ENCODE peak calls at places on chromosome 5, in eight cellular contexts. K is HepG2, M is PC-3, N is PC-9, S is GM23338, Y is GM12878, I is GM23248, G is neural progenitor cell. X is an unnamed sample.

GRCh38 chr5:99104538-99105132 is 175.8 kb upstream of the CHD1 start:
- DNase-seq in K (peak), M (peak), N (no peak), S (peak), Y (no peak), I (peak), G (peak), X (peak)

GRCh38 chr5:139134906-139135305 is 63.3 kb downstream of the SIL1 start:
- DNase-seq in K (no peak), M (no peak), N (no peak), S (no peak), Y (no peak), I (no peak), G (no peak), X (no peak)

GRCh38 chr5:28516657-28517175 is 1478.3 kb upstream of the CDH9 start:
- DNase-seq in K (no peak), M (no peak), N (no peak), S (no peak), Y (no peak), I (no peak), G (peak), X (no peak)

GRCh38 chr5:64691333-64691732 is 1.0 kb downstream of the SHISAL2B start:
- DNase-seq in K (no peak), M (no peak), N (no peak), S (peak), Y (no peak), I (no peak), G (peak), X (no peak)

GRCh38 chr5:147466581-147466980 is 43.3 kb downstream of the DPYSL3 start:
- DNase-seq in K (no peak), M (no peak), N (no peak), S (no peak), Y (no peak), I (no peak), G (no peak), X (no peak)

GRCh38 chr5:38375423-38375822 is 117.1 kb downstream of the EGFLAM start:
- DNase-seq in K (no peak), M (no peak), N (no peak), S (no peak), Y (no peak), I (no peak), G (peak), X (no peak)

GRCh38 chr5:126483156-126483555 is 59.9 kb downstream of the GRAMD2B start:
- DNase-seq in K (no peak), M (peak), N (no peak), S (no peak), Y (no peak), I (peak), G (no peak), X (no peak)

GRCh38 chr5:151362970-151363369 is 15.6 kb upstream of the SLC36A2 start:
- DNase-seq in K (no peak), M (peak), N (no peak), S (no peak), Y (no peak), I (no peak), G (no peak), X (no peak)

GRCh38 chr5:169956756-169957155 is 23.5 kb downstream of the INSYN2B start:
- DNase-seq in K (peak), M (peak), N (no peak), S (no peak), Y (no peak), I (peak), G (no peak), X (no peak)

GRCh38 chr5:175542232-175542965 is 64.0 kb downstream of the SFXN1 start:
- DNase-seq in K (no peak), M (no peak), N (no peak), S (no peak), Y (no peak), I (peak), G (no peak), X (no peak)

GRCh38 chr5:65987982-65988381 is 61.6 kb downstream of the ERBIN start:
- DNase-seq in K (no peak), M (no peak), N (no peak), S (no peak), Y (no peak), I (no peak), G (no peak), X (no peak)

GRCh38 chr5:65986796-65987195 is 60.4 kb downstream of the ERBIN start:
- DNase-seq in K (no peak), M (no peak), N (no peak), S (no peak), Y (no peak), I (no peak), G (no peak), X (no peak)

GRCh38 chr5:65989115-65989514 is 62.7 kb downstream of the ERBIN start:
- DNase-seq in K (no peak), M (no peak), N (no peak), S (no peak), Y (no peak), I (no peak), G (no peak), X (no peak)

GRCh38 chr5:65984098-65984885 is 57.9 kb downstream of the ERBIN start:
- DNase-seq in K (no peak), M (no peak), N (no peak), S (no peak), Y (no peak), I (no peak), G (peak), X (no peak)

GRCh38 chr5:65986050-65986451 is 59.7 kb downstream of the ERBIN start:
- DNase-seq in K (no peak), M (peak), N (no peak), S (no peak), Y (no peak), I (peak), G (no peak), X (no peak)
- TF ChIP-seq EZH2 in K (no peak), M (no peak), N (no peak), S (no peak), Y (no peak), I (no peak), G (no peak), X (no peak)

DNA sequence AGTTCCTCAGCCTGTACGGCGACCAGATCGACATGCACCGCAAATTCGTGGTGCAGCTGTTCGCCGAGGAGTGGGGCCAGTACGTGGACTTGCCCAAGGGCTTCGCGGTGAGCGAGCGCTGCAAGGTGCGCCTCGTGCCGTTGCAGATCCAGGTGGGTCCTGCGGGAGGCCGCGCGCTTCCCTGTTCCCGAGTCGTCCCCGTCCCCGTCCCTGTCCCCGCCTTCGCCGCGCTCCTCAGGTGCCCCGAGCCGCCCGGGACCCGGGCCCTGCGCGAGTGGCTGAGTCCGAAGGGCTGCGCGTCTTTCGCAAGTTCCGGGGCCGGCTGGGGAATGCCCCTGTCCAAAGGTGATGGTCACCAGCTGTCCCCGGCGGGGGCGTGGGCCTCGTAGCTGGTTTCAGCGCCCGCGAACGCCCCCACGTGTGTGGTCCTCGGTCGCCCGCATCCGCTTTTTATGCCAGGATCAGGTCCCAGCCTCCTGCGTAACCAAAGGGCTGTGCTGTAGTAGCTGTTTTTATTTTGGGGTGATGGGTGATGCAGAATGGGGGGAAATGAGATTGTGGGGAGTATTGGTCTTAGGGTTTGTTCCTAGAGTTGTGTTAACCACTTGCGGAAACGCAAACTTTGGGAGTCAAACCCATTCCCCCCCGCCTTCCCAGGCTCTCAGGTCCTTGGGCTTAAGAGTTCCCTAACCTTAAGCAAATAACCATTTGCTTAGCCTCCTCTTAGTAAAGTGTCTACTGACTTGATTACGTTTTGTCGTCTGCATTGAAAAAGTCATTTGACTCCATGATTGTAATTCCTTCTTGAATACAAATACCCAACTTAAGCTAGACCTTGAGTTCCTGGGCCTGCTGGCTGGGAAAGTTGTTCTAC is 612 bp downstream of the ISOC1 start:
- DNase-seq in K (peak), M (peak), N (peak), S (peak), Y (peak), I (peak), G (peak), X (peak)
- TF ChIP-seq EZH2 in K (no peak), M (no peak), N (no peak), S (no peak), Y (no peak), I (no peak), G (no peak), X (no peak)

DNA sequence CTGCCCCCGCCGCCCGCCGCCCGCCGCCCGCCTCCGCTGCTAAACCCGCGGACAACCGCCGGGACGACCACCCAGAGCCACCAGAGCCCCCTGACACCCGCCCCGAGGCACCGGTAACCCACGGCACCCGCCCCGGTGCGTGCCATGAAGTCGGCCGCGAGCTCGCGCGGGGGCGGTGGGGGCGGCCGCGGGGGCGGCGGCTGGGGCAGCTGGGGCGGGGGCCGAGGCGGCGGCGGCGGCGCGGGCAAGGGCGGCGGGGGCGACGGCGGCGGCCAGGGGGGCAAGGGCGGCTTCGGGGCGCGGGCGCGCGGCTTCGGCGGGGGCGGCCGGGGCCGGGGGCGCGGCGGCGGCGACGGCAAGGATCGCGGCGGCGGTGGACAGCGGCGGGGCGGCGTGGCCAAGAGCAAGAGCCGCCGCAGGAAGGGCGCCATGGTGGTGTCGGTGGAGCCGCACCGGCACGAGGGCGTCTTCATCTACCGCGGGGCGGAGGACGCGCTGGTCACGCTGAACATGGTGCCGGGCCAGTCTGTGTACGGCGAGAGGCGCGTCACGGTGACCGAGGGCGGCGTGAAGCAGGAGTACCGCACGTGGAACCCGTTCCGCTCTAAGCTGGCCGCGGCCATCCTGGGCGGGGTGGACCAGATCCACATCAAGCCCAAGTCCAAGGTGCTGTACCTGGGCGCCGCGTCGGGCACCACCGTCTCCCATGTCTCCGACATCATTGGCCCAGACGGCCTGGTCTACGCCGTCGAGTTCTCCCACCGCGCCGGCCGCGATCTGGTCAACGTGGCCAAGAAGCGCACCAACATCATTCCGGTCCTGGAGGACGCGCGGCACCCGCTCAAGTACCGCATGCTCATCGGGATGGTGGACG is 493 bp downstream of the FBLL1 start:
- DNase-seq in K (no peak), M (no peak), N (no peak), S (peak), Y (no peak), I (peak), G (peak), X (peak)
- TF ChIP-seq EZH2 in K (no peak), M (no peak), N (no peak), S (no peak), Y (no peak), I (no peak), G (no peak), X (no peak)

DNA sequence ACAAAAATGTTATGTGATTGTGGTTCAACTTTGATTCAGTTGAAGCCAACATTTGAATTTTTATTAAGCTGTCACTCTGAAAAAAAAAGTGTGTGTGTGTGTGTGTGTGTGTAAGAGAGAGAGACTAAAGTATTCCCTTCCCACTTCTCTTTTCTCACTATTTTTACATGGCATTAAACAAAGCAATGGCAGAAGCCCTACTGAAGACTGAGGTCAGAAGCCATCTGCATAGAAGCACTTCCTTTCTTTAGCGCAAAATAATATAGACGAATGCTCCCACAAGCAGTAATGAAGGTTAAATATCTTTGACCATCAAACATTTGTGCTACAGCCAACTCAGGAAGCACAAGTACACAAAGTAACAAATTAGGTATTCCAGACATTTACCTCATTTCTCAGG is 540.5 kb downstream of the KCTD16 start:
- DNase-seq in K (no peak), M (no peak), N (no peak), S (no peak), Y (no peak), I (no peak), G (no peak), X (no peak)
- TF ChIP-seq EZH2 in K (no peak), M (no peak), N (no peak), S (no peak), Y (no peak), I (no peak), G (no peak), X (no peak)

GRCh38 chr5:146340260-146341081 is 1.8 kb downstream of the POU4F3 start:
- DNase-seq in K (peak), M (peak), N (peak), S (peak), Y (no peak), I (peak), G (peak), X (peak)
- TF ChIP-seq EZH2 in K (no peak), M (no peak), N (no peak), S (peak), Y (no peak), I (peak), G (peak), X (peak)

GRCh38 chr5:125274938-125275759 is 528.7 kb upstream of the ZNF608 start:
- DNase-seq in K (no peak), M (peak), N (no peak), S (no peak), Y (no peak), I (no peak), G (no peak), X (no peak)
- TF ChIP-seq EZH2 in K (no peak), M (no peak), N (no peak), S (no peak), Y (no peak), I (no peak), G (no peak), X (no peak)

GRCh38 chr5:36756848-36757247 is 119.7 kb upstream of the NIPBL start:
- DNase-seq in K (no peak), M (no peak), N (no peak), S (no peak), Y (no peak), I (no peak), G (no peak), X (peak)
- TF ChIP-seq EZH2 in K (no peak), M (no peak), N (no peak), S (no peak), Y (no peak), I (no peak), G (no peak), X (no peak)

DNA sequence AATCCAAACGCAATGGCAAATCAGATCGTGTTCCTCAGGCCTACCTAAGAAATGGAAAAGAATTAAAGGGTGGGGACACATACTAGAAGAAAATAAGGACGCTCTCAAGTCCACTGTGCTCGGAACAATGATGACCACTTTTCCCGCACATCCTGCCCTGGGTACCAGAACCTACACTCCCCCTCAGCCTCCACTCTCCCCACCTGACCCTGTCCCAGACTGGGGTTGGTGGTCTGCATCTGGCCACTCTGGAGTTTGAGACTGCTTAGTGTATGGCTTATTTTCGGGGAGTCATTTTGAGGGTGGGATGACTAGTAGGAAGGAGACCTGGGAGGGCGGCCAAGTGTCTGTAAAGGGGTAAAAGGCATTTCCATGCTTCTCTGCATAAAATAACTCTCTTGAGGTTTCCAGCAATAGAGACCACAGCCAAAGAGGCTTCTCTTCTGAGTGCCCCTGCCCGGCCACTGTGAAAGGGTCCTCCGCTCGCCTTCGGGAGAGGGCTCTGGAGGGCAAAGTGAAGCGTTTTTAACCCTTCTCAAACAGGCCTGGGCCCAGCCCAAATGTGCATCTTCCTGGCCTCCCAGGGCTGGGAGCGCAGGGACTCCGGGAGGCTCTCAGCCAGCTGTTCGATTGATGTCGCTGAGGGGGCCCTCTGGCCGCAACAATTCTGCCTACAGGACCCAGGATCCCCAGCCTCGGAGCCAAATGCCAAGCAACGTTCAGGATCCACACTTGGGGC is 4.6 kb upstream of the OTP start:
- DNase-seq in K (no peak), M (no peak), N (no peak), S (peak), Y (no peak), I (no peak), G (peak), X (no peak)
- TF ChIP-seq EZH2 in K (no peak), M (no peak), N (no peak), S (peak), Y (no peak), I (no peak), G (no peak), X (no peak)

X was measured in hepatocyte.